ENCODE peak calls at places on chromosomes 13 and 19, in four cellular contexts. One of them, this sample, is unnamed.

GRCh38 chr13:82458169-82458568 is 1424.1 kb downstream of the SLITRK1 start:
- DNase-seq in left ventricle myocardium inferior: no peak
- DNase-seq in right atrium auricular region: no peak
- DNase-seq in astrocyte of the cerebellum: no peak
- DNase-seq in this sample: no peak

GRCh38 chr13:26482451-26483197 is 74.9 kb upstream of the WASF3 start:
- DNase-seq in left ventricle myocardium inferior: no peak
- DNase-seq in right atrium auricular region: peak
- DNase-seq in astrocyte of the cerebellum: peak
- DNase-seq in this sample: peak

GRCh38 chr13:74210693-74211393 is 76.6 kb upstream of the KLF12 start:
- DNase-seq in left ventricle myocardium inferior: no peak
- DNase-seq in right atrium auricular region: peak
- DNase-seq in astrocyte of the cerebellum: peak
- DNase-seq in this sample: no peak

GRCh38 chr13:113553541-113554332 is 30.8 kb upstream of the TFDP1 start:
- DNase-seq in left ventricle myocardium inferior: no peak
- DNase-seq in right atrium auricular region: peak
- DNase-seq in astrocyte of the cerebellum: no peak
- DNase-seq in this sample: no peak

GRCh38 chr13:33784738-33785137 is 33.2 kb upstream of the RFC3 start:
- DNase-seq in left ventricle myocardium inferior: no peak
- DNase-seq in right atrium auricular region: no peak
- DNase-seq in astrocyte of the cerebellum: no peak
- DNase-seq in this sample: no peak

GRCh38 chr19:51251453-51251790 is 542 bp downstream of the SIGLECL1 start:
- DNase-seq in left ventricle myocardium inferior: no peak
- DNase-seq in right atrium auricular region: no peak
- DNase-seq in astrocyte of the cerebellum: no peak
- DNase-seq in this sample: no peak

GRCh38 chr13:109724603-109725002 is 61.8 kb downstream of the IRS2 start:
- DNase-seq in left ventricle myocardium inferior: no peak
- DNase-seq in right atrium auricular region: no peak
- DNase-seq in astrocyte of the cerebellum: no peak
- DNase-seq in this sample: no peak

GRCh38 chr19:49390131-49390977 is 2.3 kb downstream of the KASH5 start:
- DNase-seq in left ventricle myocardium inferior: no peak
- DNase-seq in right atrium auricular region: no peak
- DNase-seq in astrocyte of the cerebellum: no peak
- DNase-seq in this sample: no peak

GRCh38 chr13:72886272-72887062 is 104.5 kb downstream of the PIBF1 start:
- DNase-seq in left ventricle myocardium inferior: no peak
- DNase-seq in right atrium auricular region: no peak
- DNase-seq in astrocyte of the cerebellum: no peak
- DNase-seq in this sample: no peak

GRCh38 chr19:9309974-9310446 is 372 bp upstream of the ZNF699 start:
- DNase-seq in left ventricle myocardium inferior: peak
- DNase-seq in right atrium auricular region: peak
- DNase-seq in astrocyte of the cerebellum: peak
- DNase-seq in this sample: no peak

GRCh38 chr19:13089139-13089856 is 13.4 kb downstream of the LYL1 start:
- DNase-seq in left ventricle myocardium inferior: no peak
- DNase-seq in right atrium auricular region: no peak
- DNase-seq in astrocyte of the cerebellum: no peak
- DNase-seq in this sample: peak

GRCh38 chr19:12774588-12775555 is at the start of gene HOOK2:
- DNase-seq in left ventricle myocardium inferior: no peak
- DNase-seq in right atrium auricular region: no peak
- DNase-seq in astrocyte of the cerebellum: no peak
- DNase-seq in this sample: no peak

GRCh38 chr13:73520566-73521290 is 461.9 kb downstream of the KLF5 start:
- DNase-seq in left ventricle myocardium inferior: no peak
- DNase-seq in right atrium auricular region: no peak
- DNase-seq in astrocyte of the cerebellum: no peak
- DNase-seq in this sample: peak

DNA sequence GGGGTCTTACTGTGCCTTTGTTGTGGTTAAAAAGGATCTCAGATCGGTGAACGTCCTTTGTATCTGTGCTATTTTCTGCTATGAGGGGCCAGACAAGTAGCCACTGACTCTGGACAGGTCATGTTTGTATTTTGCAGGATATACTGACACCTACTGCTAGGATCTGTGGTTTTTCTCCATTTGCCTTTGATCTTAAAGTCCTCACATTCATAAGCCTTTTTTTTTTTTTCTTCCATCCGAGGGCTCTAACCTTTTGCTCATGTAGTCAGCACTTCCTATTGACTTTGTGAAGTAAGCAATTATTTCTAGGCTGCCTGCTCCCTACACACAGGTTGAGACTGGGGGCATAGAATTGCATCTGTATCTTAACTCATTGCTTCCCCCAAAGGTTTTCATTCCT is 106.2 kb downstream of the SLITRK5 start:
- DNase-seq in left ventricle myocardium inferior: no peak
- DNase-seq in right atrium auricular region: no peak
- DNase-seq in astrocyte of the cerebellum: peak
- DNase-seq in this sample: no peak
- TF ChIP-seq CTCF in left ventricle myocardium inferior: no peak
- TF ChIP-seq CTCF in right atrium auricular region: no peak
- TF ChIP-seq CTCF in astrocyte of the cerebellum: peak
- TF ChIP-seq CTCF in this sample: no peak

DNA sequence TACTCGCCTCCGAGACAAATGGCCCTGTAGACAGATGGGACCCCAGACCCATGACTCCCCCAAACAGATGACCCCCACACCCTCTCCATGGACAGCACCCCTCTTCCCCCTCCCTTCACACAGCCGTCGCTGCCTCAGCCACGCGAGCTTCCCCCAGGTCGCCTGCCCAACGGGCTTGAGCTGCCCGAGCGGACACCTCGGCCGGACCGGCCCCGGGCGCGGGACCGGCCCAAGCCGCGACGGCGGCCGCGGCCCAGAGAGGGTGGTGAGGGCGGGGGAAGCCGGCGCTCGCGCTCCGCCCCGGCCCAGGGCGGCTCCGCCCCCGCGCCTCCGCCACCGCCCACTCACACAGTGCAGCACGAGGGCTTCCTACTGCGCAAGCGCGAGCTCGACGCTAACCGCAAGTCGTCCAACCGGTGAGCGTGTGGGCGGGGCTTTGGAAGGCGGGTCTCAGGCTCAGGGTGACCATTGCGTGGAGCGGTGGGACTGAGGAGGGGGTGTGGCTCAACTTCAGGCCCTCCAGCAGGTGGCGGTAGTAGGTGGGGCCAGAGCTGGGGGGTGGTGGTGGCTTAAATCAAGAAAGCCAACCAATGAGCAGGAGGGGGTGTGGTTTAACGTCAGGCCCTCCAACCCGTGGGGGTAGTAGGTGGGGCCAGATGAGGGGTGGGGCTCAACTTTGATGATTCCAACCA is 6.2 kb upstream of the SHKBP1 start:
- DNase-seq in left ventricle myocardium inferior: peak
- DNase-seq in right atrium auricular region: peak
- DNase-seq in astrocyte of the cerebellum: peak
- DNase-seq in this sample: peak
- TF ChIP-seq CTCF in left ventricle myocardium inferior: no peak
- TF ChIP-seq CTCF in right atrium auricular region: no peak
- TF ChIP-seq CTCF in astrocyte of the cerebellum: peak
- TF ChIP-seq CTCF in this sample: no peak

GRCh38 chr19:42283248-42284065 is 14.4 kb downstream of the CIC start:
- DNase-seq in left ventricle myocardium inferior: peak
- DNase-seq in right atrium auricular region: peak
- DNase-seq in astrocyte of the cerebellum: peak
- DNase-seq in this sample: peak
- TF ChIP-seq CTCF in left ventricle myocardium inferior: no peak
- TF ChIP-seq CTCF in right atrium auricular region: no peak
- TF ChIP-seq CTCF in astrocyte of the cerebellum: no peak
- TF ChIP-seq CTCF in this sample: no peak

GRCh38 chr13:104577029-104577820 is 1511.0 kb upstream of the SLC10A2 start:
- DNase-seq in left ventricle myocardium inferior: no peak
- DNase-seq in right atrium auricular region: no peak
- DNase-seq in astrocyte of the cerebellum: no peak
- DNase-seq in this sample: no peak

GRCh38 chr13:104567114-104567513 is 1500.9 kb upstream of the SLC10A2 start:
- DNase-seq in left ventricle myocardium inferior: no peak
- DNase-seq in right atrium auricular region: no peak
- DNase-seq in astrocyte of the cerebellum: no peak
- DNase-seq in this sample: no peak

GRCh38 chr13:104571161-104571889 is 1505.1 kb upstream of the SLC10A2 start:
- DNase-seq in left ventricle myocardium inferior: no peak
- DNase-seq in right atrium auricular region: peak
- DNase-seq in astrocyte of the cerebellum: peak
- DNase-seq in this sample: peak

GRCh38 chr13:104565888-104566287 is 1499.7 kb upstream of the SLC10A2 start:
- DNase-seq in left ventricle myocardium inferior: no peak
- DNase-seq in right atrium auricular region: no peak
- DNase-seq in astrocyte of the cerebellum: no peak
- DNase-seq in this sample: no peak

GRCh38 chr13:104571890-104572229 is 1505.6 kb upstream of the SLC10A2 start:
- DNase-seq in left ventricle myocardium inferior: no peak
- DNase-seq in right atrium auricular region: no peak
- DNase-seq in astrocyte of the cerebellum: no peak
- DNase-seq in this sample: no peak
- TF ChIP-seq CTCF in left ventricle myocardium inferior: no peak
- TF ChIP-seq CTCF in right atrium auricular region: no peak
- TF ChIP-seq CTCF in astrocyte of the cerebellum: no peak
- TF ChIP-seq CTCF in this sample: no peak

DNA sequence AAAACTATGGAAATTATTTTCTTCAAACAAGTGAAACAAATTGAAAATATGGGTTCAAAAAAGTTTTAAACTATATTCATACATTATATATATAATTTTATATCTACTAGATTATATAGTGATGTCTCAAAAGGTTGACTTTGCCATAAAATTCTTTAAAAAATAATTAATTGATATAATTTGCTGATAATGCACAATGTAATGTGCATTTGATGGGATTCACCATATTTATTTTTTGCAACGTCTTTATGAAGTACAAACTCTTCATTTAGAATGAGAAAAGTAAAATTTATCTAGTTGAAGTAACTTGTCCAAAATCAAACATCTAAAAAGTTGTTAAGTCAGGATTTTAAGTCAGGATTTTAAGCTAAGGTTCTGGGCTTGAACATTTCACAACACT is 1954.5 kb upstream of the PCDH20 start:
- DNase-seq in left ventricle myocardium inferior: no peak
- DNase-seq in right atrium auricular region: no peak
- DNase-seq in astrocyte of the cerebellum: no peak
- DNase-seq in this sample: no peak
- TF ChIP-seq CTCF in left ventricle myocardium inferior: no peak
- TF ChIP-seq CTCF in right atrium auricular region: no peak
- TF ChIP-seq CTCF in astrocyte of the cerebellum: no peak
- TF ChIP-seq CTCF in this sample: no peak